ENCODE peak calls at places on chromosome 18, in six cellular contexts. One of them, this sample, is unnamed.

GRCh38 chr18:76499596-76500340 is 4.7 kb upstream of the ZNF516 start:
- DNase-seq in NCI-H2081 treated with DMSO at 0.1 percent for 48 hours: no peak
- DNase-seq in astrocyte of the spinal cord: no peak
- DNase-seq in nephron progenitor cell: no peak
- DNase-seq in anterior cingulate cortex: no peak
- DNase-seq in COLO829: no peak
- DNase-seq in this sample: no peak

GRCh38 chr18:28086530-28087172 is 90.3 kb downstream of the CDH2 start:
- DNase-seq in COLO829: peak; percentile 69
- DNase-seq in NCI-H2081 treated with DMSO at 0.1 percent for 48 hours: no peak
- DNase-seq in anterior cingulate cortex: no peak
- DNase-seq in astrocyte of the spinal cord: peak; percentile 76
- DNase-seq in nephron progenitor cell: no peak
- DNase-seq in this sample: no peak

GRCh38 chr18:23068692-23069305 is 66.5 kb upstream of the CABLES1 start:
- DNase-seq in COLO829: no peak
- DNase-seq in anterior cingulate cortex: no peak
- DNase-seq in astrocyte of the spinal cord: no peak
- DNase-seq in NCI-H2081 treated with DMSO at 0.1 percent for 48 hours: no peak
- DNase-seq in nephron progenitor cell: no peak
- DNase-seq in this sample: no peak

GRCh38 chr18:9558397-9559064 is 55.8 kb downstream of the PPP4R1 start:
- DNase-seq in NCI-H2081 treated with DMSO at 0.1 percent for 48 hours: no peak
- DNase-seq in astrocyte of the spinal cord: no peak
- DNase-seq in anterior cingulate cortex: no peak
- DNase-seq in nephron progenitor cell: no peak
- DNase-seq in COLO829: no peak
- DNase-seq in this sample: no peak

GRCh38 chr18:39345321-39345720 is 1779.7 kb upstream of the CELF4 start:
- DNase-seq in COLO829: no peak
- DNase-seq in nephron progenitor cell: no peak
- DNase-seq in anterior cingulate cortex: no peak
- DNase-seq in astrocyte of the spinal cord: no peak
- DNase-seq in NCI-H2081 treated with DMSO at 0.1 percent for 48 hours: peak; percentile 35
- DNase-seq in this sample: no peak

GRCh38 chr18:36127866-36128845 is 984 bp downstream of the SLC39A6 start:
- DNase-seq in NCI-H2081 treated with DMSO at 0.1 percent for 48 hours: no peak
- DNase-seq in nephron progenitor cell: peak; percentile 34
- DNase-seq in anterior cingulate cortex: no peak
- DNase-seq in COLO829: no peak
- DNase-seq in astrocyte of the spinal cord: peak; percentile 41
- DNase-seq in this sample: no peak

GRCh38 chr18:77138270-77138669 is 5.7 kb upstream of the MBP start:
- DNase-seq in astrocyte of the spinal cord: no peak
- DNase-seq in nephron progenitor cell: no peak
- DNase-seq in NCI-H2081 treated with DMSO at 0.1 percent for 48 hours: no peak
- DNase-seq in COLO829: no peak
- DNase-seq in anterior cingulate cortex: no peak
- DNase-seq in this sample: no peak

GRCh38 chr18:37445368-37445767 is 120.2 kb downstream of the CELF4 start:
- DNase-seq in anterior cingulate cortex: no peak
- DNase-seq in COLO829: no peak
- DNase-seq in nephron progenitor cell: no peak
- DNase-seq in NCI-H2081 treated with DMSO at 0.1 percent for 48 hours: no peak
- DNase-seq in astrocyte of the spinal cord: no peak
- DNase-seq in this sample: no peak

GRCh38 chr18:41829648-41830516 is 125.2 kb upstream of the PIK3C3 start:
- DNase-seq in astrocyte of the spinal cord: no peak
- DNase-seq in COLO829: peak; percentile 82
- DNase-seq in NCI-H2081 treated with DMSO at 0.1 percent for 48 hours: no peak
- DNase-seq in nephron progenitor cell: no peak
- DNase-seq in anterior cingulate cortex: no peak
- DNase-seq in this sample: no peak

GRCh38 chr18:11877497-11877896 is 26.3 kb downstream of the CHMP1B start:
- DNase-seq in nephron progenitor cell: no peak
- DNase-seq in COLO829: no peak
- DNase-seq in astrocyte of the spinal cord: no peak
- DNase-seq in anterior cingulate cortex: no peak
- DNase-seq in NCI-H2081 treated with DMSO at 0.1 percent for 48 hours: no peak
- DNase-seq in this sample: no peak

GRCh38 chr18:50616484-50617048 is 56.7 kb downstream of the MAPK4 start:
- DNase-seq in nephron progenitor cell: no peak
- DNase-seq in COLO829: no peak
- DNase-seq in astrocyte of the spinal cord: no peak
- DNase-seq in NCI-H2081 treated with DMSO at 0.1 percent for 48 hours: no peak
- DNase-seq in anterior cingulate cortex: no peak
- DNase-seq in this sample: no peak

GRCh38 chr18:37540424-37541121 is 25.0 kb downstream of the CELF4 start:
- DNase-seq in astrocyte of the spinal cord: no peak
- DNase-seq in nephron progenitor cell: no peak
- DNase-seq in anterior cingulate cortex: no peak
- DNase-seq in COLO829: no peak
- DNase-seq in NCI-H2081 treated with DMSO at 0.1 percent for 48 hours: no peak
- DNase-seq in this sample: no peak

GRCh38 chr18:79367989-79368388 is 27.7 kb upstream of the NFATC1 start:
- DNase-seq in nephron progenitor cell: no peak
- DNase-seq in NCI-H2081 treated with DMSO at 0.1 percent for 48 hours: no peak
- DNase-seq in COLO829: no peak
- DNase-seq in anterior cingulate cortex: no peak
- DNase-seq in astrocyte of the spinal cord: peak; percentile 54
- DNase-seq in this sample: no peak

GRCh38 chr18:79392226-79392625 is 3.5 kb upstream of the NFATC1 start:
- DNase-seq in nephron progenitor cell: no peak
- DNase-seq in COLO829: no peak
- DNase-seq in astrocyte of the spinal cord: no peak
- DNase-seq in NCI-H2081 treated with DMSO at 0.1 percent for 48 hours: no peak
- DNase-seq in anterior cingulate cortex: no peak
- DNase-seq in this sample: no peak

GRCh38 chr18:31100598-31101147 is 1.5 kb downstream of the DSC2 start:
- DNase-seq in astrocyte of the spinal cord: no peak
- DNase-seq in COLO829: no peak
- DNase-seq in anterior cingulate cortex: no peak
- DNase-seq in nephron progenitor cell: peak; percentile 55
- DNase-seq in NCI-H2081 treated with DMSO at 0.1 percent for 48 hours: no peak
- DNase-seq in this sample: no peak

GRCh38 chr18:12839057-12839525 is 44.9 kb downstream of the PTPN2 start:
- DNase-seq in COLO829: no peak
- DNase-seq in nephron progenitor cell: no peak
- DNase-seq in astrocyte of the spinal cord: no peak
- DNase-seq in NCI-H2081 treated with DMSO at 0.1 percent for 48 hours: no peak
- DNase-seq in anterior cingulate cortex: no peak
- DNase-seq in this sample: no peak

GRCh38 chr18:64275593-64276309 is 126.9 kb upstream of the LINC00305 start:
- DNase-seq in nephron progenitor cell: no peak
- DNase-seq in NCI-H2081 treated with DMSO at 0.1 percent for 48 hours: no peak
- DNase-seq in anterior cingulate cortex: no peak
- DNase-seq in COLO829: no peak
- DNase-seq in astrocyte of the spinal cord: no peak
- DNase-seq in this sample: no peak

GRCh38 chr18:57965246-57965645 is 78.8 kb upstream of the NEDD4L start:
- DNase-seq in astrocyte of the spinal cord: no peak
- DNase-seq in nephron progenitor cell: no peak
- DNase-seq in anterior cingulate cortex: no peak
- DNase-seq in NCI-H2081 treated with DMSO at 0.1 percent for 48 hours: no peak
- DNase-seq in COLO829: no peak
- DNase-seq in this sample: no peak

GRCh38 chr18:14086459-14087231 is 45.6 kb downstream of the ZNF519 start:
- DNase-seq in COLO829: peak; percentile 41
- DNase-seq in anterior cingulate cortex: peak; percentile 7
- DNase-seq in NCI-H2081 treated with DMSO at 0.1 percent for 48 hours: no peak
- DNase-seq in nephron progenitor cell: peak; percentile 29
- DNase-seq in astrocyte of the spinal cord: peak; percentile 42
- DNase-seq in this sample: no peak

GRCh38 chr18:32760391-32760790 is 12.4 kb downstream of the KLHL14 start:
- DNase-seq in anterior cingulate cortex: no peak
- DNase-seq in COLO829: no peak
- DNase-seq in astrocyte of the spinal cord: no peak
- DNase-seq in nephron progenitor cell: no peak
- DNase-seq in NCI-H2081 treated with DMSO at 0.1 percent for 48 hours: no peak
- DNase-seq in this sample: no peak

This sample was measured in NCI-H1436 treated with DMSO at 0.1 percent for 48 hours.